ENCODE peak calls at places on chromosome 22, in ten cellular contexts. S, Y, N, L, C, Q, V, P, D and F are unnamed samples.

GRCh38 chr22:25747245-25747944 is 5.4 kb downstream of the MYO18B start:
- DNase-seq in L (no peak), S (peak; percentile 87), N (peak; percentile 93), Y (no peak), D (peak; percentile 85), V (no peak), Q (peak; percentile 37), P (peak; percentile 74), C (peak; percentile 29), F (peak; percentile 80)

GRCh38 chr22:40411506-40411861 is 41.1 kb downstream of the SGSM3 start:
- DNase-seq in V (no peak), Y (peak; percentile 58), S (no peak), N (no peak), P (no peak), L (no peak), C (no peak), Q (no peak), D (no peak), F (no peak)

GRCh38 chr22:18035740-18036139 is 11.4 kb upstream of the MICAL3 start:
- DNase-seq in N (peak; percentile 85), P (peak; percentile 36), S (no peak), Y (no peak), D (peak; percentile 56), L (no peak), C (peak; percentile 59), Q (no peak), V (peak; percentile 52), F (no peak)

GRCh38 chr22:35480143-35480542 is 60.5 kb upstream of the RASD2 start:
- DNase-seq in P (peak; percentile 56), S (no peak), Q (peak; percentile 72), C (peak; percentile 20), V (no peak), L (no peak), N (no peak), D (peak; percentile 46), Y (no peak), F (peak; percentile 34)

GRCh38 chr22:36528336-36528735 is 630 bp downstream of the EIF3D start:
- DNase-seq in D (no peak), P (no peak), Y (no peak), V (no peak), Q (no peak), L (no peak), N (no peak), S (no peak), C (no peak), F (no peak)

GRCh38 chr22:29470159-29470855 is 9.7 kb upstream of the NEFH start:
- DNase-seq in P (peak; percentile 63), N (peak; percentile 64), Q (peak; percentile 29), Y (peak; percentile 83), V (peak; percentile 76), L (peak; percentile 21), C (peak; percentile 63), S (no peak), D (no peak), F (no peak)

GRCh38 chr22:30301995-30302809 is 12.9 kb upstream of the CASTOR1 start:
- DNase-seq in Q (no peak), C (no peak), S (no peak), P (peak; percentile 44), Y (peak; percentile 71), V (peak; percentile 79), D (no peak), L (no peak), N (peak; percentile 78), F (no peak)

GRCh38 chr22:40116496-40117200 is 61.1 kb upstream of the TNRC6B start:
- DNase-seq in D (no peak), Q (no peak), Y (no peak), C (no peak), L (no peak), P (no peak), S (no peak), V (no peak), N (no peak), F (no peak)

GRCh38 chr22:27370987-27371386 is 430.6 kb downstream of the MN1 start:
- DNase-seq in D (no peak), S (no peak), C (no peak), Q (no peak), Y (no peak), N (no peak), L (no peak), V (no peak), P (no peak), F (no peak)

GRCh38 chr22:20037419-20037818 is 16.5 kb downstream of the TANGO2 start:
- DNase-seq in L (no peak), S (no peak), N (no peak), Y (no peak), D (no peak), V (no peak), C (no peak), Q (no peak), P (no peak), F (no peak)

GRCh38 chr22:19523240-19524169 is 705 bp downstream of the CLDN5 start:
- DNase-seq in Q (no peak), C (no peak), S (no peak), P (no peak), Y (no peak), N (peak; percentile 26), D (no peak), L (no peak), V (no peak), F (no peak)

GRCh38 chr22:36568846-36569245 is 39.9 kb upstream of the EIF3D start:
- DNase-seq in C (no peak), L (no peak), Y (no peak), P (no peak), D (no peak), N (no peak), Q (no peak), V (no peak), S (no peak), F (no peak)

GRCh38 chr22:39348909-39349505 is 784 bp upstream of the SYNGR1 start:
- DNase-seq in Q (peak; percentile 37), P (no peak), Y (no peak), S (no peak), C (no peak), N (no peak), L (no peak), V (peak; percentile 58), D (peak; percentile 58), F (no peak)

GRCh38 chr22:20520093-20520511 is 12.7 kb downstream of the MED15 start:
- DNase-seq in N (no peak), D (no peak), L (no peak), V (peak; percentile 22), Q (no peak), P (no peak), C (no peak), S (no peak), Y (no peak), F (no peak)

GRCh38 chr22:50717709-50718351 is 20.2 kb upstream of the ACR start:
- DNase-seq in D (no peak), N (no peak), S (no peak), Y (no peak), P (no peak), L (no peak), C (no peak), Q (no peak), V (no peak), F (no peak)
- H3K27me3 ChIP-seq in D (peaks cover 25% of the 10 kb centered on the region), N (no peaks in the 10 kb centered on the region), S (no peaks in the 10 kb centered on the region), Y (no peaks in the 10 kb centered on the region), P (peaks cover 14% of the 10 kb centered on the region), L (peaks cover 22% of the 10 kb centered on the region), C (no peaks in the 10 kb centered on the region), Q (no peaks in the 10 kb centered on the region), V (peaks cover 18% of the 10 kb centered on the region), F (peaks cover 37% of the 10 kb centered on the region)

GRCh38 chr22:23243006-23243573 is 62.8 kb downstream of the BCR start:
- DNase-seq in C (no peak), V (no peak), P (no peak), Q (no peak), S (no peak), D (no peak), Y (no peak), L (no peak), N (no peak), F (no peak)

GRCh38 chr22:23243859-23244689 is 63.8 kb downstream of the BCR start:
- DNase-seq in Q (no peak), S (no peak), V (no peak), L (no peak), N (no peak), Y (no peak), C (no peak), D (no peak), P (no peak), F (no peak)

GRCh38 chr22:23240639-23241389 is 60.5 kb downstream of the BCR start:
- DNase-seq in P (peak; percentile 31), N (peak; percentile 15), S (no peak), Y (no peak), Q (no peak), V (no peak), D (no peak), L (no peak), C (no peak), F (no peak)

GRCh38 chr22:23241562-23242472 is 61.5 kb downstream of the BCR start:
- DNase-seq in Y (no peak), V (no peak), L (no peak), P (no peak), C (no peak), S (no peak), N (no peak), Q (no peak), D (no peak), F (no peak)

GRCh38 chr22:23242473-23243001 is 62.2 kb downstream of the BCR start:
- DNase-seq in L (no peak), P (no peak), S (no peak), N (no peak), Q (no peak), Y (no peak), C (no peak), V (no peak), D (no peak), F (no peak)
- TF ChIP-seq CTCF in L (no peak), P (no peak), S (no peak), N (no peak), Q (no peak), Y (no peak), C (no peak), V (no peak), D (no peak), F (no peak)

GRCh38 chr22:32842486-32842885 is 41.0 kb downstream of the TIMP3 start:
- DNase-seq in Q (no peak), V (no peak), N (peak; percentile 34), S (no peak), C (no peak), P (no peak), Y (no peak), L (no peak), D (no peak), F (no peak)
- H3K36me3 ChIP-seq in Q (no peaks in the 10 kb centered on the region), V (peaks cover 33% of the 10 kb centered on the region), N (no peaks in the 10 kb centered on the region), S (no peaks in the 10 kb centered on the region), C (no peaks in the 10 kb centered on the region), P (peaks cover 3% of the 10 kb centered on the region), Y (peaks cover 28% of the 10 kb centered on the region), L (peaks cover 1% of the 10 kb centered on the region), D (no peaks in the 10 kb centered on the region), F (no peaks in the 10 kb centered on the region)

DNA sequence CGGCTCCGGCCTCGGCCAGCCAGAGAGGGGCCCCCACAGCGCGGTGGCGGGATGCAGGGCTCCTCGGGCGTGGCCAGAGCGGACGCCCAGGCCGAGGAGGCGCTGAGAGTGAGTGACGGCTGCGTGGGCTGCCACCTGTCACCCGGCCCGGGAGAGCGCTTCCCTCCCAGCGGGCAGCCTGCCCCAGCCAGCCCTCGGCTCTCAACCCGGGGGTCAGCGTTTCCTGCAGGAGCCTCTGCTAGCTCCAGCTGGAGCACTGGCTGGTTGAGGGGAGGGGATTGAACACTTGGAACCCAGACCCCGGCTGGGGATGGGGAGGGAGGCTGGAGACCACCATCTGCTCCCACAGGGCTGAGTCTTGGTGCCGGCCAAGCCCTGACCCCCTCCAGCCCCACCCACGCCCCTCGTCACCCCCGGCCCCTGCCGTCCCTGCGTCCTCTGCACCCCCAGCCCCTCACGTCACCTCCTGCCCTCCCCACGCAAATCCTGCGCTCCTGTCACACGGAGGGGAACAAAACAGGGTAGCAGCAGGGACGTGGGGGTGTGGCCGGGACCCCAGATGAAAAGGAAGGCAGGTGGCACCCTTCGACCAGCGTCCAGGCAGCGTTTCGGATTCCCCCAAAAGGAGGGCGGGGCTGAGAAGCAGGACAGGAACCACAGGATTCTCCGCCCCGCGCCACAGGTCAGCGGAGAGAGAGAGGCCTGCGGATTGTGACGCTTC is 156.9 kb downstream of the BRD1 start:
- DNase-seq in Y (peak; percentile 75), L (no peak), S (no peak), P (peak; percentile 23), D (no peak), N (no peak), V (peak; percentile 55), C (peak; percentile 9), Q (no peak), F (no peak)
- H3K27me3 ChIP-seq in Y (peaks cover 32% of the 10 kb centered on the region), L (peaks cover 16% of the 10 kb centered on the region), S (peaks cover 4% of the 10 kb centered on the region), P (peaks cover 3% of the 10 kb centered on the region), D (peaks cover 22% of the 10 kb centered on the region), N (peaks cover 2% of the 10 kb centered on the region), V (peaks cover 34% of the 10 kb centered on the region), C (peaks cover 22% of the 10 kb centered on the region), Q (peaks cover 10% of the 10 kb centered on the region), F (peaks cover 29% of the 10 kb centered on the region)